ENCODE peak calls at places on chromosome 15, in four cellular contexts. Y is HepG2, B is K562, K is GM12878. J is an unnamed sample.

GRCh38 chr15:57504599-57504940 is 87.1 kb upstream of the MYZAP start:
- DNase-seq in Y (no peak), B (no peak), K (no peak), J (no peak)

GRCh38 chr15:70833897-70834765 is 19.8 kb downstream of the LARP6 start:
- DNase-seq in Y (peak; percentile 72), B (no peak), K (no peak), J (no peak)

GRCh38 chr15:35980719-35981118 is 434.8 kb upstream of the DPH6 start:
- DNase-seq in Y (no peak), B (no peak), K (no peak), J (no peak)

GRCh38 chr15:90362936-90363212 is 10.8 kb downstream of the ZNF774 start:
- DNase-seq in Y (no peak), B (peak; percentile 50), K (no peak), J (no peak)

GRCh38 chr15:90101130-90101968 is 919 bp downstream of the IDH2 start:
- DNase-seq in Y (no peak), B (peak; percentile 64), K (no peak), J (peak; percentile 75)

GRCh38 chr15:92510163-92510882 is 116.6 kb downstream of the ST8SIA2 start:
- DNase-seq in Y (no peak), B (no peak), K (no peak), J (no peak)

GRCh38 chr15:61654918-61655317 is 405.3 kb downstream of the VPS13C start:
- DNase-seq in Y (no peak), B (no peak), K (no peak), J (no peak)

GRCh38 chr15:85306946-85307686 is 73.3 kb upstream of the AKAP13 start:
- DNase-seq in Y (no peak), B (no peak), K (no peak), J (no peak)

GRCh38 chr15:87752250-87752951 is 504.1 kb downstream of the NTRK3 start:
- DNase-seq in Y (no peak), B (no peak), K (no peak), J (no peak)

GRCh38 chr15:85589873-85590272 is 204.9 kb downstream of the KLHL25 start:
- DNase-seq in Y (peak; percentile 82), B (no peak), K (no peak), J (no peak)

GRCh38 chr15:42796955-42797779 is 60.2 kb upstream of the CDAN1 start:
- DNase-seq in Y (no peak), B (no peak), K (no peak), J (no peak)

GRCh38 chr15:22794063-22794462 is 7.6 kb downstream of the NIPA1 start:
- DNase-seq in Y (no peak), B (peak; percentile 52), K (no peak), J (no peak)

GRCh38 chr15:70664494-70664893 is 98.9 kb downstream of the UACA start:
- DNase-seq in Y (no peak), B (no peak), K (no peak), J (no peak)

GRCh38 chr15:52102468-52102867 is 10.1 kb downstream of the BCL2L10 start:
- DNase-seq in Y (no peak), B (no peak), K (no peak), J (no peak)

DNA sequence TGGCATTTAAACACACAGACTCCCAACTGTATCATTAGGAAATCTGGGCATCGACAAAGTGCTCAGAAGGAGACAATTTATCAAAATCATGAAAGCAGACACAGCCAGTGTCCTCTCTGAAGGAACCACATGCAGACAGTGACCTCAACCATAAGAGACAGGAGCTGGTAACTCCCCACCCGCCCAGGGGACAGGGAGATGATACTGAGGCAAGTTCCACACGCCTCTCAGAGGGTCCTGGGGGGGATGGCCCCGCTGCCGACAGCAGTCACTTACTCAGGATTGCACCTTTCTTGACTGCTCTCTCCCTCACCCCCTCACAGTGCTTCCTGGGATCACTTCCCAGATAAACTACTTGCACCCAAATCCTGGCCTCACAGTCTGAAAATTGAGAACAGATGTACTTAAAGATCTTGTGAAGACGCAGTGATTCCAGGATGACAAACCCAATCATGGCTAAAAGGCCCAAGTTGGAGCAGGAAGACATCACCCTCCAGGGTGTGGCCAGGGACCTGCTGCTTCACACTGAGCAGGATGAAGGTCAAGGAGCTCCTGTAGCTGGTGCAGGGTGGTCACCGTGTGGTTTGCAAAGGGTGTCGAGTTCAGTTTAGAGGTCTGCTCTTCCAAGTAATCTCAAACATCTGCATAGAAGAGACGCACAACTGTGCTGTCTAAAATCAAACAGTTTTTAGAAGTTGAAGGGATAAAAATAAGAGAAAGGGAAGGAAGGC is 207.6 kb downstream of the ADAMTS17 start:
- DNase-seq in Y (no peak), B (no peak), K (no peak), J (no peak)
- TF ChIP-seq NFIC in Y (no peak), B (no peak), K (no peak), J (no peak)

GRCh38 chr15:79009388-79009787 is 64.5 kb upstream of the CTSH start:
- DNase-seq in Y (no peak), B (no peak), K (no peak), J (no peak)

GRCh38 chr15:79006071-79006470 is 61.2 kb upstream of the CTSH start:
- DNase-seq in Y (no peak), B (no peak), K (no peak), J (no peak)

GRCh38 chr15:79004336-79004735 is 59.5 kb upstream of the CTSH start:
- DNase-seq in Y (peak; percentile 62), B (peak; percentile 72), K (peak; percentile 86), J (no peak)

GRCh38 chr15:79008666-79009065 is 63.8 kb upstream of the CTSH start:
- DNase-seq in Y (no peak), B (no peak), K (no peak), J (no peak)

DNA sequence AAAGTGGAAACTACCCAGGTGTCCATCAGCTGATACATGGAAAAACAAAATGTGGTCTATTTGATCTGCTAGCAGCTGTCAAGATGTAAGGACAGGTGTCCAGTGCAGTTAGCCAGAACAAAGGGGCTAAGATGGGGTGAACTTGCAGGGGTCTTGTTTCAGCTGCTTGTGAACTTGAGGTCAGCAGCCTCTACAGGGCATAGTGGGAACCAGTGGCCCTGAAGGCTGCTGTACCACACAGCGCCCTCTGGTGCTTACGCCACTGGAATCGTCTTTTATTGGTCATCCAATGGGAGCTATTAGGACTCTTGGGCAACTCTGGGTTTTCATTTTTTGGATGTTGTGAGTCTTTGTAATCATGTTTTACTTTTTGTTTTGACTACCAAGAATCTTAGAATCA is 62.2 kb upstream of the CTSH start:
- DNase-seq in Y (peak; percentile 75), B (peak; percentile 85), K (peak; percentile 40), J (peak; percentile 45)
- TF ChIP-seq NFIC in Y (no peak), B (no peak), K (no peak), J (no peak)

GRCh38 chr15:33357845-33358244 is 47.1 kb downstream of the RYR3 start:
- DNase-seq in Y (no peak), B (no peak), K (no peak), J (no peak)
- TF ChIP-seq NFIC in Y (no peak), B (no peak), K (no peak), J (no peak)

GRCh38 chr15:68843425-68844311 is 23.0 kb upstream of the ANP32A start:
- DNase-seq in Y (no peak), B (no peak), K (no peak), J (peak; percentile 82)
- TF ChIP-seq NFIC in Y (no peak), B (no peak), K (no peak), J (no peak)

DNA sequence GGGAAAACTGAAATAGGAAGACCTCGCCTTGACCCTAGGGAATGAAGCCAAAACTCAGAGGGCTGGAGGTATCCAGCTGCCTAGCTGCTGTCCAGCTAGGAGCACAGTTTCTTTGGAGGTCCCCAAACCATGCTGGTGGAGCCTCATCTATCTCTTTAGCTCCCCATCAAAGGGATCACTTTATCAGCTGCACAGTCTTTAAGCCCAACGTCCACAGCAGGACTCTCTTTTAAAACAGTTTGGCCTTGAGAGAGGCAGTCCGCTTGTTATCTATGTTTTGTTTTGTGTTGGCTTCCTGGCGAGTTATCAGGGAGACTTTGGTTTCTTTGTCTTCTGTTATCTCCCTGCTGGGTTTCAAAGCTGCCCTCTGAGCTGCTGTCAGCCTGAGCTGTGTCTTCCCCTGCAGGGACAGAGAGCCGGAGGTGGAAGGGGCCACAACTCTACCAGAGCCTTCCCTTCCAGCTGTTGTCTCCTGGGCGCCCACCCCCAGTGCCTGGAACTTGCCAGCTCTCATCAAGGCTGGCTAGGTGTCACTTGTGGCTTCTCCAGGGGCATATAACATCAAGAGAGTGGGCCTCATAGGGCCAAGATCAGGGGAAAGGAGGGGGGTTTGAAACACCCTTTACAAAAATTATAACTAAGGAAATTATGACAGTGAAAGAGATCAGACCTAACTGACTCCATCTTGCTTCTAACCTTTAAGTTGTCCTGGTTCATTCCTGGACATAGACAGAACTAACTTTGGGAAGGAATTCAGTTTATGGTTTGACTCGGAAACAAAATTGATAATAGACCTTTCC is 61.4 kb upstream of the C15orf39 start:
- DNase-seq in Y (peak; percentile 99), B (peak; percentile 82), K (no peak), J (no peak)
- TF ChIP-seq NFIC in Y (peak; percentile 93), B (peak; percentile 66), K (no peak), J (no peak)

GRCh38 chr15:39397883-39398282 is 183.0 kb upstream of the THBS1 start:
- DNase-seq in Y (no peak), B (peak; percentile 37), K (no peak), J (no peak)

GRCh38 chr15:39399600-39399999 is 181.3 kb upstream of the THBS1 start:
- DNase-seq in Y (no peak), B (no peak), K (no peak), J (no peak)

GRCh38 chr15:39400002-39400401 is 180.9 kb upstream of the THBS1 start:
- DNase-seq in Y (no peak), B (no peak), K (no peak), J (no peak)

GRCh38 chr15:39403674-39404117 is 177.2 kb upstream of the THBS1 start:
- DNase-seq in Y (peak; percentile 44), B (no peak), K (no peak), J (peak; percentile 66)

DNA sequence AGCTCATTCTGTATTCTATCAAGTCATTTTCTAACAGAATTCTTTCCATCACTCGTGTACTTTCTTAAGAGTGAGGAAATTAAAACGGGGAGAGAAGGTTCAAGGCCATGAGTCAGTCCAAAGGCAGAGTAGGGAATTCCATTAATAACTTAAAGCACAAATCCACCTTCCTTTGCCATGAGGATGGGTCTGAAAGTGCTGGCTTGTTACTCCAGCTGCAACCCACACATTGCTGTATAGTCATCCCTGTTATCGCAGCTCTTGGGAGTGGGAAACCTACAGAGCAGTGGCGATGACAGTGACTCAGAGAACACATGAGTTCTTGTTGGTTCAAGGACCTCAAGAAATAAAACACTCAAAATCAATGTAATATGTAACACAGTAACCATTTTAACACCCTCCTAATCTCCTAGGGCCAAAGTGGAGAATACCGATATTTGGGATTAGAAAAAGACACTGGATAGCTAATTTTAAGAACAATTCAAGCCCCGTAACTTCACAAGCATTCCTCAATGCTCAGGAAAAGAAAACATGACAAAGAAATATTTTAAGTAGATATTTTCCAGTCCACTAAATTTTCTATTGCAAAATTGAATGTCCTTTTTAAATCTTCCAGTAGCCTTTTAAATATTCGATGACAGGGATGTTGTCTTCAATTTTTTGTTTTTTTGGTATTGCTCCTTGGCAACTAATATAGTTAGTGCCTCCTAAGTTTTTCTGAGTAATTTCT is 179.9 kb upstream of the THBS1 start:
- DNase-seq in Y (no peak), B (peak; percentile 24), K (no peak), J (no peak)
- TF ChIP-seq NFIC in Y (no peak), B (no peak), K (no peak), J (no peak)

DNA sequence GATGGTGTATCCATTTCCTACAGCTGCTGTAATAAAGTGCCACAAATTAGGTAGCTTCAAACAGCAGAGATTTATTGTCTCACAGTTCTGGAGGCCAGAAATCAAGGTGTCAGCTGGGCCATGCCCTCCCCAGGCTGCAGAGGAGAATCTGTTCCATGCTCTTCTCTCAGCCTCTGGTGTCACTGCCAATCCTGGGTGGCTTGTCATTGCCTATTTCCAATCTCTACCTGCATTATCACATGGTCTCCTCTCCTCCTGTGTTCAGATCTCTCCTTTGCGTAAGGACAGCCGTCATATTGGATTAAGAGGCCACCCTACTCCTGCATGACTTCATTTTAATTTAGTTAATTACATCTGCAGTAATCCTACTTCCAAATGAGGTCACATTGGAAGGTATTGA is 169.2 kb downstream of the MINAR1 start:
- DNase-seq in Y (no peak), B (no peak), K (no peak), J (no peak)
- TF ChIP-seq NFIC in Y (no peak), B (no peak), K (no peak), J (no peak)

J was measured in SK-N-SH.